ENCODE peak calls at places on chromosomes 5 and 9, in five cellular contexts. J, Q, N, H and E are unnamed samples.

GRCh38 chr9:134536101-134536900 is 105.3 kb upstream of the COL5A1 start:
- DNase-seq in J (no peak), Q (peak), N (peak), H (no peak), E (peak)

GRCh38 chr5:9344751-9345240 is 201.1 kb downstream of the SEMA5A start:
- DNase-seq in J (no peak), Q (no peak), N (no peak), H (no peak), E (no peak)

GRCh38 chr5:55671975-55672374 is 40.1 kb downstream of the SLC38A9 start:
- DNase-seq in J (no peak), Q (peak), N (peak), H (no peak), E (peak)

GRCh38 chr9:13815001-13815400 is 498.9 kb downstream of the NFIB start:
- DNase-seq in J (no peak), Q (no peak), N (no peak), H (no peak), E (no peak)

GRCh38 chr5:113140837-113141661 is 164.5 kb downstream of the DCP2 start:
- DNase-seq in J (no peak), Q (peak), N (peak), H (no peak), E (peak)

GRCh38 chr5:118548761-118549160 is 439.6 kb downstream of the DTWD2 start:
- DNase-seq in J (no peak), Q (peak), N (peak), H (no peak), E (peak)

GRCh38 chr5:1827410-1828397 is 26.5 kb downstream of the NDUFS6 start:
- DNase-seq in J (peak), Q (no peak), N (no peak), H (no peak), E (no peak)

GRCh38 chr5:54834121-54834842 is 151.1 kb downstream of the ESM1 start:
- DNase-seq in J (no peak), Q (no peak), N (no peak), H (no peak), E (peak)

GRCh38 chr5:147558131-147558730 is 48.4 kb upstream of the DPYSL3 start:
- DNase-seq in J (no peak), Q (peak), N (no peak), H (no peak), E (peak)

GRCh38 chr5:37951946-37952721 is 112.3 kb upstream of the GDNF start:
- DNase-seq in J (no peak), Q (no peak), N (peak), H (no peak), E (no peak)

GRCh38 chr9:16870606-16871357 is at the start of gene BNC2:
- DNase-seq in J (peak), Q (peak), N (peak), H (peak), E (peak)

GRCh38 chr9:131499254-131499653 is 3.5 kb upstream of the POMT1 start:
- DNase-seq in J (no peak), Q (no peak), N (no peak), H (no peak), E (no peak)

GRCh38 chr9:90953805-90954204 is 152.2 kb downstream of the SYK start:
- DNase-seq in J (no peak), Q (no peak), N (no peak), H (no peak), E (no peak)
- TF ChIP-seq CTCF in J (no peak), Q (no peak), N (no peak), H (no peak), E (no peak)

GRCh38 chr9:124258765-124259272 is 1.1 kb downstream of the NEK6 start:
- DNase-seq in J (no peak), Q (peak), N (no peak), H (no peak), E (no peak)

GRCh38 chr9:124261787-124262595 is 4.2 kb downstream of the NEK6 start:
- DNase-seq in J (no peak), Q (no peak), N (peak), H (no peak), E (no peak)

GRCh38 chr9:124262596-124263045 is 4.9 kb downstream of the NEK6 start:
- DNase-seq in J (no peak), Q (no peak), N (peak), H (no peak), E (peak)

GRCh38 chr9:124259273-124260078 is 1.7 kb downstream of the NEK6 start:
- DNase-seq in J (peak), Q (peak), N (peak), H (peak), E (peak)

DNA sequence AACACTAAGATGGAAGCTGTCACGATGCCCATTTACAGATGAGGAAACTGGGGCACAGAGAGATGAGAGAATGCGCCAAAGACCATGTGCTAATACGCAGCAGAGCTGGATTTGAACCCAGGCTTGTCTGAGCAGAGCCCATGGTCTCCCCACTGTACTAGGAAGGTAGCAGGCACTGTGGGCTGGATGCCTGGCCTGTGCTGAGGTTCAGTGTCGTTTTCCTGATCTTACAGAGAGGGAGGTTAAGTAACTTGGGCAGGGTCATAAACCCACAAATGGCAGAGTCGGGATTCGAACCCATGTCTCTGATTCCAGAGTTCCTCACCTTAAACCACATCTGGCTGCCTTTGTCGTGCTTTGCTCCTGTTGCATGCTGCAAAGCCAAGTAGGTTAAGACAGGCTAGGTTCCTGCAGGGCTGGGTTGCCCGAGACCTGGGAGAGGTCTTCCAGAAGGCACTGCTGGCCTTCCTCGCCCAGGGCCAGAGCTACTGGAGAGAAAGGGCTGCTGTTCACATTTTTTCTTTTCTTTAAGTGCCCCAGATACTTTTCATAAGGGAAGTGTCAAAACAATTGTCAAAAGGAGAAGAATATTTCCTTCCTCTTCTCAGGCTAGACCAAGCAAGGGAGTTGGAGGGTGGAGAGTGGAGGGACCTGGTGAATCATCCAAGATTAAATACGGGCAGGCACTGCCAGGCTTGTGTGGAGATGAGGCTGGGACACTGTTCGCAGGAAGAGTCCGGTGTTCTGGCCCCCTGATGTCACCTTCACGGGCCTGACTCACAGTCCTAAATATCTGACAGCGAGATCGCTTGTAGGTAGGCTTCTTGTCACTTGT is 3.2 kb downstream of the NEK6 start:
- DNase-seq in J (peak), Q (peak), N (peak), H (peak), E (peak)
- H3K4me3 ChIP-seq in J (no peak), Q (peak), N (peak), H (no peak), E (peak)

GRCh38 chr5:130908186-130908585 is 256.9 kb downstream of the HINT1 start:
- DNase-seq in J (no peak), Q (no peak), N (no peak), H (no peak), E (no peak)

DNA sequence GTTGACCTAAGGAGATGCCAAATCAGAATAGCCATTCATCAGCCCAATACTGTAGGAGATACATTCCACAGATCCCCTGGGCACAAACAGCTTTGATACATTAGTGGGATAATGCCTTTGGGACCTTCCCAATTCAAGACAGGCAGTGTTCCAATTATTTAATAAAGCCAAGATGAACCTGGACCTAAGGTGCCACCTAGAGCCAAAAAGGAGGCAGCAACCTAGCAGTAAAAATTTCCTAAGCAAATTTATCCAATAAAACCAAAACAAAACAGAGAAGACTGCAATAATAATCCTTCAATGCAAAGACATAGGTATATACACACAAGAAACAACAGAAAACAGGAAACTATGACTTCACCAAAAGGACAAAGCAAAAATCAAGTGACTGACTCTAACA is 253.0 kb downstream of the HINT1 start:
- DNase-seq in J (no peak), Q (no peak), N (peak), H (no peak), E (peak)
- TF ChIP-seq CTCF in J (no peak), Q (no peak), N (peak), H (peak), E (peak)

DNA sequence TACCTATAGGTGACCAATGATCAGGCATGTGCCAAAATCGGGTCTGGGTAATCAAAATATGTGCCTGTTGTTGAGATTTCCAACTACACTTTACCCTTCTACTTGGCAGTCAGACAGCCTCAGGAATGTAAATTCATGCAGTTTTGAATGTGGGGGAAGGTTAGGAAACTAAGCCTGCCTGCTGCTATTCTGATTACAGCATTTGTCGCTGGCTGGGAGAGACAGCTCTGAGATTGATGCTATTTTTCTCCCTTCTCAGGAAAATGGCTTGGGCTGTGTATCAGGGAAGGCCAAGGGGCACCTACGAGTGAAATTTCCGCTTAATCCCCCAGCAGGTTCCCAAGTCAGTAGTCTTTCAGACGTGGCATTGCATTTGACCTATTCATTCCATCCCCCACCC is 3.6 kb upstream of the RGS7BP start:
- DNase-seq in J (no peak), Q (no peak), N (peak), H (no peak), E (no peak)
- H3K4me3 ChIP-seq in J (no peak), Q (no peak), N (no peak), H (no peak), E (no peak)

GRCh38 chr5:126594676-126595485 is at the start of gene ALDH7A1:
- DNase-seq in J (peak), Q (peak), N (peak), H (peak), E (peak)
- TF ChIP-seq CTCF in J (peak), Q (peak), N (peak), H (peak), E (peak)

GRCh38 chr5:42949348-42950090 is 90.6 kb downstream of the ANXA2R start:
- DNase-seq in J (peak), Q (peak), N (peak), H (peak), E (peak)
- H3K4me3 ChIP-seq in J (no peak), Q (peak), N (peak), H (peak), E (peak)

GRCh38 chr5:20340123-20340522 is 352.1 kb upstream of the CDH18 start:
- DNase-seq in J (no peak), Q (no peak), N (no peak), H (no peak), E (no peak)

GRCh38 chr5:20331826-20332225 is 343.8 kb upstream of the CDH18 start:
- DNase-seq in J (no peak), Q (no peak), N (no peak), H (no peak), E (no peak)

GRCh38 chr5:20335978-20336377 is 348.0 kb upstream of the CDH18 start:
- DNase-seq in J (no peak), Q (no peak), N (peak), H (no peak), E (peak)
- TF ChIP-seq CTCF in J (no peak), Q (no peak), N (peak), H (no peak), E (peak)

DNA sequence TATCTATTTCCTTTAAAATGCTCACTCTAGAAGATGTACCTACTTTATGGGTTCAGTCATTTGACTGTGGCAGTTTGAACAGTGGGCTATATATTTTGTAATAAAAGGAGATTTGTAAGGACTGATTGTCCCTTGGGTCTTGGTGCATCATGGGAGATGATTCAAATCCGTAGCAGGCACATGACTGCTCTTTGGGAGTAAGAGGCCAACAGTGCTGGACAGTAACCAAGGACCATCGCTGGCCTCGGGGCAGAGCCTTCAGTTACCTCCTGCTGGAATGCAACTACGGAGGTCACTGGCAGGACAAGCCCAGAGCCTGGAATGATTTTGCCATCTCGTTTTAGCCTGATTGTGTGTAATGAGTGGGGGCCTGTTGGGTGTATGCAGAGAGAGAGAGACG is 7.0 kb upstream of the MAMDC2 start:
- DNase-seq in J (no peak), Q (no peak), N (no peak), H (no peak), E (no peak)
- H3K4me3 ChIP-seq in J (no peak), Q (no peak), N (no peak), H (no peak), E (no peak)

DNA sequence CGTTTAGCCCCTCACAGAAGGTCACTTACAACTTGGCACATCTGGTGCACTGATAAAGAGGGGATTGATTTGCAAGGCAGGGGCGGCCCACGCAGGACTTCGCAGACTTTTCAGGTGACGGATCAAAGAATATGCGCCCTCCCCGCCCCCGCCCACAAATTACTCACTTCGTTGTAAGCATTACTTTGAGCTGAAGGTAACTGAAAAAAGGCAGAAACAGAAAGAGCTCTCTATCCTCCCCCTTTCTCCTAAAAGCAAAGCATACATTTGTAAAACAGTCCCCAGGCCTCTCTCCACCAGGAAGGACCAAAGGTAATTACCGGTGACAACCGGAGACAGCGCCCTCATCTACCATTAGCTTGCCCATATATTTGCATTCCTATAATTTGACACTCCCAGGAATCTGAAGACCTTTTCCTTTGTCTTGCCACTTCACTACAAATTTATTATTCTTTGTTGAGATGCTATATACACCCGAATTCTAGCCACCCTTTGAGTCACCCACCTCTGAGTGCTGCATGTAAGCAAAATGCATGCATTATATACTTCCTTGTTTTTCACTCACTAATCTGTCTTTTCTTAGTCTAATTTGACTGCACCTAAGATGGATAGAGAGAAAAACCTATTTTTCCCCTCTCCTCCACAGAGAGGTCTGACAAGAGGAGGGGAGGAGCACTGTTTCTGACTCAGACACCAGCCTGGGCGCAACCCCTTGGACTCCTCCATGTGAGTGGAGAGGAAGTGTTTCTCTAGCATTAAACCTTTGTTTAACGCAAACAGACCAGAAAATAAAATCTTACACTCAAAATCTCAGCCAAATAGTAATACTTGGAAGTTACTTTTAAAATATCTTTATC is 74.7 kb upstream of the SPIN1 start:
- DNase-seq in J (no peak), Q (no peak), N (no peak), H (no peak), E (no peak)
- TF ChIP-seq CTCF in J (no peak), Q (no peak), N (no peak), H (no peak), E (no peak)